ENCODE peak calls at places on chromosomes 4 and X, in seven cellular contexts. F is stimulated activated CD8-positive, alpha-beta memory T cell treated with anti-CD3 and anti-CD28 coated beads, Interleukin-7, amount 100 ng/mL, for 24 hours; P is M059J; C is RPMI8226; Q is heart right ventricle; D is T47D; R is activated T-helper 1 cell treated with anti-CD3 and anti-CD28 coated beads, Interleukin-2, amount 50 U/mL, for 16 hours. T is an unnamed sample.
A peak's percentile ranks its signal among the peaks of the same experiment; 100 is the strongest.

GRCh38 chr4:14810121-14810520 is 192.2 kb upstream of the CPEB2 start:
- DNase-seq in P (no peak), D (no peak), C (no peak), R (no peak), Q (no peak), F (no peak), T (no peak)

GRCh38 chr4:94978904-94979303 is 221.1 kb downstream of the BMPR1B start:
- DNase-seq in F (no peak), R (no peak), D (no peak), C (no peak), P (no peak), Q (no peak), T (no peak)

GRCh38 chrX:120302434-120302833 is 8.8 kb downstream of the TMEM255A start:
- DNase-seq in R (no peak), Q (no peak), F (no peak), P (peak; percentile 73), D (peak; percentile 4), C (peak; percentile 92), T (no peak)

GRCh38 chr4:159248383-159249178 is 145.7 kb downstream of the RAPGEF2 start:
- DNase-seq in R (no peak), P (no peak), Q (no peak), F (no peak), D (peak; percentile 42), C (no peak), T (no peak)

GRCh38 chr4:152540293-152540674 is 4.4 kb upstream of the FBXW7 start:
- DNase-seq in D (no peak), P (no peak), F (no peak), Q (no peak), R (no peak), C (no peak), T (no peak)

GRCh38 chr4:150181536-150181935 is 103.3 kb downstream of the DCLK2 start:
- DNase-seq in Q (no peak), P (peak; percentile 52), D (no peak), C (no peak), R (no peak), F (no peak), T (no peak)

GRCh38 chrX:40104649-40105015 is 6.9 kb upstream of the BCOR start:
- DNase-seq in C (peak; percentile 57), R (no peak), F (no peak), D (peak; percentile 52), Q (peak; percentile 50), P (peak; percentile 79), T (peak; percentile 54)

GRCh38 chr4:38911257-38911656 is 43.7 kb downstream of the FAM114A1 start:
- DNase-seq in D (no peak), P (no peak), F (no peak), Q (no peak), C (no peak), R (no peak), T (no peak)

GRCh38 chr4:52552778-52553177 is 106.3 kb downstream of the USP46 start:
- DNase-seq in P (no peak), R (no peak), F (no peak), C (no peak), Q (no peak), D (no peak), T (no peak)

GRCh38 chr4:24798036-24798610 is 2.8 kb downstream of the SOD3 start:
- DNase-seq in Q (no peak), D (no peak), R (no peak), P (no peak), C (no peak), F (no peak), T (no peak)

GRCh38 chr4:31234494-31234893 is 514.3 kb downstream of the PCDH7 start:
- DNase-seq in C (peak; percentile 18), R (no peak), D (peak; percentile 16), P (no peak), F (no peak), Q (no peak), T (no peak)

GRCh38 chr4:2862528-2862927 is 18.9 kb downstream of the ADD1 start:
- DNase-seq in D (no peak), R (no peak), C (no peak), P (peak; percentile 81), F (no peak), Q (no peak), T (no peak)

T was measured in pancreas.